ENCODE peak calls at places on chromosomes 16 and 17, in seven cellular contexts. X is anterior cingulate cortex; Y is activated naive CD4-positive, alpha-beta T cell treated with anti-CD3 and anti-CD28 coated beads, Interleukin-2, amount 10 ng/mL, durations not matched to agents 7 days and 5 days; G is hippocampal formation; T is RWPE1; E is amniotic epithelial cell; O is pancreas. F is an unnamed sample.

GRCh38 chr17:17062866-17063265 is 20.6 kb downstream of the MPRIP start:
- DNase-seq in G (no peak), X (no peak), Y (peak), T (no peak), E (no peak), O (no peak), F (no peak)

GRCh38 chr16:88713054-88713453 is 6.8 kb downstream of the CTU2 start:
- DNase-seq in O (no peak), E (no peak), G (no peak), X (no peak), T (no peak), Y (no peak), F (no peak)

GRCh38 chr16:71467810-71468209 is 5.8 kb upstream of the ZNF23 start:
- DNase-seq in O (no peak), X (no peak), G (no peak), E (peak), Y (peak), T (peak), F (no peak)

GRCh38 chr17:31067699-31068184 is 27.0 kb upstream of the NF1 start:
- DNase-seq in O (no peak), G (no peak), Y (no peak), T (peak), E (peak), X (no peak), F (no peak)

GRCh38 chr17:29143894-29144293 is 36.3 kb downstream of the MYO18A start:
- DNase-seq in O (no peak), G (no peak), E (peak), T (no peak), Y (no peak), X (no peak), F (peak)

GRCh38 chr17:48024149-48025039 is 13.2 kb downstream of the COPZ2 start:
- DNase-seq in G (no peak), E (no peak), X (peak), Y (peak), O (no peak), T (no peak), F (no peak)

GRCh38 chr17:17376362-17376761 is 73.2 kb downstream of the NT5M start:
- DNase-seq in X (no peak), G (no peak), E (peak), T (no peak), Y (no peak), O (no peak), F (no peak)

GRCh38 chr17:47708864-47709541 is 15.0 kb downstream of the TBKBP1 start:
- DNase-seq in O (no peak), T (no peak), G (no peak), X (peak), Y (no peak), E (peak), F (peak)

GRCh38 chr16:31351937-31352315 is 3.0 kb upstream of the ITGAX start:
- DNase-seq in O (peak), T (no peak), X (no peak), Y (no peak), G (no peak), E (no peak), F (peak)